ENCODE peak calls at places on chromosomes 2 and 18, in five cellular contexts. F is mucosa of descending colon, A is heart right ventricle, G is pancreas, L is fibroblast of mammary gland. B is an unnamed sample.

GRCh38 chr2:20556756-20557155 is 94.1 kb downstream of the HS1BP3 start:
- DNase-seq in A (no peak), G (no peak), L (no peak), F (no peak), B (no peak)

GRCh38 chr18:34322365-34323289 is 97.9 kb upstream of the NOL4 start:
- DNase-seq in F (peak; percentile 70), G (peak; percentile 22), A (no peak), L (peak; percentile 66), B (peak; percentile 21)

GRCh38 chr18:22550366-22550765 is 132.7 kb upstream of the CTAGE1 start:
- DNase-seq in F (no peak), A (no peak), G (no peak), L (peak; percentile 77), B (no peak)

GRCh38 chr18:28961669-28962228 is 784.8 kb upstream of the CDH2 start:
- DNase-seq in G (no peak), A (peak; percentile 5), L (peak; percentile 43), F (no peak), B (peak; percentile 8)

GRCh38 chr2:43047187-43047780 is 179.1 kb downstream of the ZFP36L2 start:
- DNase-seq in A (no peak), G (no peak), F (peak; percentile 16), L (peak; percentile 20), B (no peak)

GRCh38 chr18:79625924-79626561 is 53.6 kb upstream of the CTDP1 start:
- DNase-seq in G (no peak), L (no peak), F (no peak), A (no peak), B (no peak)

GRCh38 chr2:208097801-208098200 is 26.5 kb downstream of the CRYGD start:
- DNase-seq in L (peak; percentile 16), G (no peak), A (no peak), F (no peak), B (no peak)

GRCh38 chr2:1366546-1367134 is 46.6 kb upstream of the TPO start:
- DNase-seq in F (no peak), G (peak; percentile 91), A (peak; percentile 18), L (no peak), B (no peak)

GRCh38 chr18:26228562-26229260 is 2.5 kb downstream of the TAF4B start:
- DNase-seq in L (no peak), F (no peak), A (no peak), G (no peak), B (no peak)

GRCh38 chr2:189506514-189506976 is 65.3 kb downstream of the WDR75 start:
- DNase-seq in A (no peak), G (no peak), F (no peak), L (no peak), B (no peak)

GRCh38 chr18:48953096-48953706 is 2.4 kb upstream of the SMAD7 start:
- DNase-seq in A (no peak), G (no peak), L (no peak), F (peak; percentile 36), B (no peak)

GRCh38 chr2:160406591-160407392 is 86.8 kb downstream of the RBMS1 start:
- DNase-seq in A (peak; percentile 65), F (peak; percentile 57), G (peak; percentile 9), L (peak; percentile 77), B (no peak)

GRCh38 chr18:12960846-12961397 is 13.1 kb downstream of the SEH1L start:
- DNase-seq in G (no peak), F (peak; percentile 66), L (no peak), A (no peak), B (no peak)

GRCh38 chr2:151777487-151777886 is 43.2 kb upstream of the NEB start:
- DNase-seq in A (no peak), L (no peak), G (no peak), F (no peak), B (no peak)
- TF ChIP-seq CTCF in A (peak; percentile 9), L (peak; percentile 31), G (no peak), F (no peak), B (no peak)

DNA sequence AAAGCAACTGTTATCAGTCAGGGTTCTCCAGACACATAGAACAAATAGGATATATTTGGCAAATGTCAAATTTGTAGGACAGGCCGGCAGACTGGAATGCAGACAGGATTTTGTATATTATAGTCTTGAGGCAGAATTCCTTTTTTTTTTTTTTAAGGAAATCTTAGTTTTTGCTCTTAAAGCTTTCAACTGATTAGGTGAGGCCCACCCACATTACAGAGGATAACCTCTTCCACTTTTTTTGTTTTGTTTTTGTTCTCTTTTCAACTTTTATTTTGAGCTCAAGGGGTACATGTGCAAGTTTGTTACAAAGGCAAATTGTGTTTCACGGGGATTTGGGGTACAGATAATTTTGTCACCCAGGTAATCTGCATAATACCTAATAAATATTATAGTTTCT is 350.2 kb upstream of the CHAC2 start:
- DNase-seq in G (no peak), L (no peak), F (no peak), A (no peak), B (no peak)
- H3K4me3 ChIP-seq in G (no peak overlapping the region), L (no peak overlapping the region), F (no peak overlapping the region), A (no peak overlapping the region), B (no peak overlapping the region)

GRCh38 chr2:174449033-174449432 is 37.8 kb downstream of the GPR155 start:
- DNase-seq in L (no peak), F (no peak), A (no peak), G (no peak), B (no peak)
- TF ChIP-seq CTCF in L (no peak), F (no peak), A (no peak), G (no peak), B (no peak)

GRCh38 chr18:57585421-57585820 is 1.1 kb downstream of the FECH start:
- DNase-seq in F (no peak), A (no peak), G (no peak), L (peak; percentile 25), B (no peak)

GRCh38 chr18:57585846-57586242 is 658 bp downstream of the FECH start:
- DNase-seq in F (no peak), G (no peak), L (no peak), A (no peak), B (no peak)

GRCh38 chr18:57586243-57587049 is at the start of gene FECH:
- DNase-seq in F (peak; percentile 88), G (peak; percentile 82), A (peak; percentile 85), L (peak; percentile 55), B (peak; percentile 59)

GRCh38 chr18:57589162-57589561 is 2.7 kb upstream of the FECH start:
- DNase-seq in L (no peak), A (no peak), F (no peak), G (no peak), B (no peak)

DNA sequence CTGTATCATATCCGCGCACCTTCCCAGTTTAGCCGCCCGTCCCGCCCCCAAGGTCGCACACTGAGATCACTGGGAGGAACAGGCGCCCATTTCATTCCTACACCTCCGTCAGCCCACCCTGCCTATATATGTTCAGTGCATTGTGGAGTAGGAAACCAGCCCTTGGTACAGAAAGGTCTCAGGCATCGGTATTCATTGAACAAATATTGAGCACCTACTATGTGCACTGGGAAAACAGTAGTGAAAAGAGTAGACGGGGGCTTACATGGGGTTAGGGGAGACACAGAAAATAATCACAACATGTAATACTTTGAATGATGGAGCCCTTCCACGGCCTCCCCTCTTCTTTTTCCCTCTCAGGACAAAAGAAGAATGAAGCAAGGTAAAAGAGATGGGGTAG is 760 bp upstream of the FECH start:
- DNase-seq in A (no peak), F (no peak), G (no peak), L (no peak), B (no peak)
- H3K4me3 ChIP-seq in A (no peak overlapping the region), F (no peak overlapping the region), G (no peak overlapping the region), L (no peak overlapping the region), B (no peak overlapping the region)

GRCh38 chr18:77207540-77207939 is 42.1 kb upstream of the GALR1 start:
- DNase-seq in F (peak; percentile 39), G (peak; percentile 73), L (peak; percentile 90), A (peak; percentile 24), B (no peak)
- TF ChIP-seq CTCF in F (peak; percentile 23), G (peak; percentile 59), L (peak; percentile 85), A (peak; percentile 59), B (peak; percentile 42)

DNA sequence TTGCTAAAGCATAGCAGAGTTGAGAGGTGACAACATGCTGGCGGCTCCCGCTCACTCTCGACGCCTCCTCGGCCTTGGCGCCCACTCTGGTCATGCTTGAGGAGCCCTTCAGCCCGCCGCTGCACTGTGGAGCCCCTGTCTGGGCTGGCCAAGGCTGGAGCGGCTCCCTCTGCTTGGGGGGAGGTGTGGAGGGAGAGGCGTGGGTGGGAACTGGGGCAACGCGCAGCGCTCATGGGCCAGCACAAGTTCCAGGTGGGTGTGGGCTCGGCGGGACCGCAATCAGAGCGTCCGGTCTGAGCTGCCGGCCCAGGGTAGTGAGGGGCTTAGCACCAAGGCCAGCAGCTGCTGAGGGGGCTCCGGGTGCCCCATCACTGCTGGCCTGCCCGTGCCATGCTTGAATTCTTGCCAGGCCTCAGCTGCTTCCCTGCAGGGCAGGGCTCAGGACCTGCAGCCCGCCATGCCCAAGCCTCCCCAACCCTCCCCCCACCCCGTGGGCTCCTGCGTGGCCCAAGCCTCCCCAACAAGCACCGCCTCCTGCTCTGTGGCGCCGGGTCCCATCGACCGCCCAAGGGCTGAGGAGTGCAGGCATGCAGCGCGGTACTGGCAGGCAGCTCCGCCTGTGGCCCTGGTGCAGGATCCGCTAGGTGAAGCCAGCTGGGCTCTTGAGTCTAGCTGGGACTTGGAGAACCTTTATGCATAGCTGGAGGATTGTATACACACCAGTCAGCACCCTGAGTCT is 2052.8 kb upstream of the CELF4 start:
- DNase-seq in A (no peak), G (no peak), F (no peak), L (no peak), B (no peak)
- H3K4me3 ChIP-seq in A (no peak overlapping the region), G (no peak overlapping the region), F (no peak overlapping the region), L (no peak overlapping the region), B (no peak overlapping the region)

DNA sequence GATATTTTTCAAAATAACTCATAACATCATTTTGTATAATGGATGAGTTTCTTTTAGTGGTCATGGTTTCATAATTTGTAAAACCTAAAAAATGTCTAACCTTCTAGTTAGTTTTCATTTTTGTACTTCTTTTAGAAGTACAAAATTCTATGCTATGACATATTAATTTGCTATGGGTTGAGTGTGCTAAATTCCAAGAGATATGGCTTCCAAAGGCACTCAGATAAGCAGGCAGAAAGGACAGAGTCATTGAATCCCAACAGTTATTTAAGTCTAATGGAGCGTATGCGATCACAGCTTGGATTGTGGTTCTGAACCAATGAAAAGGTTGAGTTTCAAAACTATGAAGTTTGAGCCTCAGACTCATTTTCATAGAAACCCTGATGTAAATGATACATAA is 37.0 kb downstream of the GCG start:
- DNase-seq in A (no peak), G (no peak), L (no peak), F (no peak), B (no peak)
- TF ChIP-seq CTCF in A (no peak), G (no peak), L (no peak), F (no peak), B (no peak)

GRCh38 chr2:10305254-10305635 is 2.5 kb downstream of the HPCAL1 start:
- DNase-seq in A (no peak), L (no peak), G (no peak), F (peak; percentile 53), B (no peak)
- H3K4me3 ChIP-seq in A (peak overlapping the region; percentile 84), L (no peak overlapping the region), G (peak overlapping the region; percentile 89), F (no peak overlapping the region), B (no peak overlapping the region)

B was measured in LNCaP clone FGC.